ENCODE peak calls at places on chromosome 1, in five cellular contexts. T, K, C, R and H are unnamed samples.

GRCh38 chr1:150302338-150302737 is 8.7 kb downstream of the MRPS21 start:
- DNase-seq in T (no peak), K (no peak), C (no peak), R (no peak), H (no peak)

GRCh38 chr1:223654083-223654482 is 11.4 kb downstream of the CAPN8 start:
- DNase-seq in T (no peak), K (no peak), C (no peak), R (no peak), H (no peak)

GRCh38 chr1:176816232-176816631 is 348.3 kb downstream of the ASTN1 start:
- DNase-seq in T (no peak), K (no peak), C (no peak), R (no peak), H (no peak)

GRCh38 chr1:94753171-94753972 is 66.8 kb upstream of the SLC44A3 start:
- DNase-seq in T (peak), K (no peak), C (peak), R (no peak), H (no peak)

GRCh38 chr1:198788561-198789064 is 149.8 kb downstream of the PTPRC start:
- DNase-seq in T (no peak), K (peak), C (peak), R (no peak), H (no peak)

GRCh38 chr1:151604291-151604690 is 7.6 kb upstream of the SNX27 start:
- DNase-seq in T (no peak), K (no peak), C (no peak), R (no peak), H (no peak)

GRCh38 chr1:184419734-184420161 is 32.9 kb downstream of the C1orf21 start:
- DNase-seq in T (no peak), K (no peak), C (no peak), R (no peak), H (no peak)

GRCh38 chr1:231724876-231725647 is 98.5 kb downstream of the DISC1 start:
- DNase-seq in T (no peak), K (peak), C (peak), R (peak), H (peak)

GRCh38 chr1:45767035-45767434 is 16.6 kb upstream of the IPP start:
- DNase-seq in T (no peak), K (no peak), C (no peak), R (no peak), H (no peak)

GRCh38 chr1:5876251-5876650 is 116.0 kb downstream of the NPHP4 start:
- DNase-seq in T (peak), K (no peak), C (no peak), R (no peak), H (no peak)

GRCh38 chr1:203287109-203287893 is 18.0 kb upstream of the BTG2 start:
- DNase-seq in T (peak), K (no peak), C (peak), R (no peak), H (no peak)

GRCh38 chr1:147771216-147772125 is 11.1 kb upstream of the GJA5 start:
- DNase-seq in T (peak), K (no peak), C (peak), R (no peak), H (peak)

GRCh38 chr1:168786476-168787330 is 57.7 kb upstream of the DPT start:
- DNase-seq in T (no peak), K (no peak), C (no peak), R (no peak), H (no peak)